ENCODE peak calls at places on chromosomes 13 and 19, in six cellular contexts. M, V, K, Z, D and E are unnamed samples.
A peak's percentile ranks its signal among the peaks of the same experiment; 100 is the strongest.

GRCh38 chr13:112997188-112998135 is 28.4 kb downstream of the MCF2L start:
- DNase-seq in Z (no peak), M (no peak), D (no peak), V (no peak), K (no peak), E (no peak)

GRCh38 chr19:51097166-51097736 is 11.0 kb downstream of the CTU1 start:
- DNase-seq in V (peak; percentile 4), D (peak; percentile 71), K (peak; percentile 65), M (no peak), Z (peak; percentile 90), E (peak; percentile 53)

GRCh38 chr13:75705395-75705794 is 69.3 kb downstream of the LMO7 start:
- DNase-seq in K (peak; percentile 39), D (no peak), Z (peak; percentile 97), V (peak; percentile 27), M (no peak), E (no peak)

GRCh38 chr13:44259045-44260042 is 114.3 kb upstream of the SERP2 start:
- DNase-seq in D (peak; percentile 68), M (peak; percentile 49), V (no peak), K (peak; percentile 66), Z (peak; percentile 42), E (peak; percentile 36)

GRCh38 chr19:55516878-55517620 is 19.9 kb downstream of the SBK2 start:
- DNase-seq in K (peak; percentile 95), Z (peak; percentile 91), D (peak; percentile 96), M (peak; percentile 71), V (peak; percentile 76), E (peak; percentile 92)

GRCh38 chr19:28285917-28286316 is 927.0 kb downstream of the UQCRFS1 start:
- DNase-seq in Z (no peak), M (no peak), K (no peak), D (no peak), V (no peak), E (no peak)

GRCh38 chr13:30113983-30114491 is 193.3 kb downstream of the KATNAL1 start:
- DNase-seq in D (peak; percentile 35), V (no peak), K (no peak), M (no peak), Z (no peak), E (no peak)

GRCh38 chr19:12838893-12839656 is 760 bp downstream of the MAST1 start:
- DNase-seq in K (no peak), M (no peak), D (no peak), Z (no peak), V (no peak), E (no peak)

GRCh38 chr13:99057310-99057975 is 79.6 kb upstream of the DOCK9 start:
- DNase-seq in M (no peak), V (no peak), K (peak; percentile 60), Z (peak; percentile 86), D (no peak), E (no peak)

GRCh38 chr13:44425041-44425814 is 51.6 kb downstream of the SERP2 start:
- DNase-seq in M (no peak), D (no peak), Z (no peak), K (no peak), V (no peak), E (no peak)

GRCh38 chr13:39510296-39510695 is 92.7 kb downstream of the LHFPL6 start:
- DNase-seq in K (no peak), M (no peak), V (no peak), Z (peak; percentile 66), D (no peak), E (no peak)

GRCh38 chr13:44768775-44769578 is 192.8 kb upstream of the TSC22D1 start:
- DNase-seq in V (no peak), M (no peak), D (peak; percentile 59), K (peak; percentile 38), Z (no peak), E (no peak)

GRCh38 chr19:4267101-4267900 is 11.8 kb upstream of the SHD start:
- DNase-seq in Z (peak; percentile 66), M (no peak), V (no peak), K (peak; percentile 45), D (peak; percentile 39), E (peak; percentile 55)

GRCh38 chr13:62387642-62388041 is 972.0 kb upstream of the PCDH20 start:
- DNase-seq in M (no peak), K (peak; percentile 2), Z (no peak), V (no peak), D (no peak), E (no peak)

GRCh38 chr13:112525306-112525945 is 62.5 kb downstream of the TUBGCP3 start:
- DNase-seq in K (no peak), Z (peak; percentile 32), M (no peak), V (no peak), D (no peak), E (no peak)

GRCh38 chr19:52917531-52917930 is 5.7 kb downstream of the ZNF888 start:
- DNase-seq in V (no peak), D (no peak), M (no peak), K (no peak), Z (no peak), E (no peak)

GRCh38 chr19:13100031-13100588 is 2.5 kb downstream of the LYL1 start:
- DNase-seq in M (no peak), D (no peak), V (no peak), Z (no peak), K (no peak), E (peak; percentile 57)

GRCh38 chr19:28577666-28578065 is 635.3 kb downstream of the UQCRFS1 start:
- DNase-seq in D (no peak), V (no peak), M (no peak), Z (no peak), K (no peak), E (no peak)

GRCh38 chr13:89214115-89214514 is 1542.9 kb downstream of the SLITRK5 start:
- DNase-seq in D (no peak), Z (no peak), M (no peak), K (no peak), V (no peak), E (no peak)

GRCh38 chr19:48616491-48617056 is 1.7 kb upstream of the FAM83E start:
- DNase-seq in D (no peak), M (no peak), V (no peak), K (no peak), Z (no peak), E (no peak)

GRCh38 chr19:48618278-48618915 is 581 bp downstream of the RPL18 start:
- DNase-seq in V (no peak), M (no peak), D (no peak), K (no peak), Z (no peak), E (no peak)

GRCh38 chr19:48619692-48620565 is 623 bp downstream of the SPHK2 start:
- DNase-seq in V (no peak), K (peak; percentile 39), D (no peak), Z (no peak), M (no peak), E (no peak)

GRCh38 chr19:48617146-48617937 is 1.6 kb downstream of the RPL18 start:
- DNase-seq in V (peak; percentile 45), D (no peak), K (peak; percentile 61), M (no peak), Z (peak; percentile 49), E (no peak)

DNA sequence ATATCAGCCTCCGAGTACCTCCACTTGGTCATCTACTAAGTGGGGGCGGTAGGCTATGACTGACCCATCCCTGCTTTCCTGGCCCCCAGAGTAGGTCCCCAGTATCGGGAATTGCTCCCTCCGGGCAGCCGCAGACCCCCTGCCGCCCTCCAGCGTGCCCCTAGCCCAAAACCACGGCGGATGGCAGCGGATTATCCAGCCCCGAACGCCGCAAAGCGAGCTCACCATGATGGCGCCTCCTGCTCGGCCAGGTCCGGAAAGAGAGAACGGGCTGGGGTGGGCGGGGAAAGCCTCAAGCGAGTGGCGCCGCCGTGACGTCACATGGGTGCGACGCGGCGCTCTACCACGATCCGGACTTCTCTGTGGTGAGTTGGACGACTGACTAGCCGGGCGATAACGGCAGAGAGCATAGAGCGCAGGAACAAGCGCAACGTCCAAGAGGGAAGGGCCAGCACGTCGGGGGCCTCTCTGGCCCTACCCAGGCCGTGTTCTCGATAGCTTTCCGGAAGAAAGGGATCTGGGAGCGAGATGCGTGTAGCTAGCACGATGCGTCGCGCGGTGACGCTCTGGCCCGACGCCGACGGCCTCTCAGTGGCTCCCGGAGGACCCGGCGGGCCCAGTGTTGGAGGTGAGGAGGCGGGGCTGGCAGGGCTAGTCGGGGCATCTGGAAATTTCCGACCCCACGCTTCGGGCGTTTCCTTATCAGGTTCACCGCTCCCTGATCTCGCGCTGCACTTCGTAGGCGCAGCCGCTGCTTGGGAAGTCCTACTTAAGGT is at the start of the genes RPL18 and SPHK2:
- DNase-seq in D (peak; percentile 100), K (peak; percentile 100), V (peak; percentile 99), Z (peak; percentile 100), M (peak; percentile 93), E (peak; percentile 93)
- TF ChIP-seq CTCF in D (no peak), K (no peak), V (no peak), Z (peak; percentile 13), M (no peak), E (no peak)

DNA sequence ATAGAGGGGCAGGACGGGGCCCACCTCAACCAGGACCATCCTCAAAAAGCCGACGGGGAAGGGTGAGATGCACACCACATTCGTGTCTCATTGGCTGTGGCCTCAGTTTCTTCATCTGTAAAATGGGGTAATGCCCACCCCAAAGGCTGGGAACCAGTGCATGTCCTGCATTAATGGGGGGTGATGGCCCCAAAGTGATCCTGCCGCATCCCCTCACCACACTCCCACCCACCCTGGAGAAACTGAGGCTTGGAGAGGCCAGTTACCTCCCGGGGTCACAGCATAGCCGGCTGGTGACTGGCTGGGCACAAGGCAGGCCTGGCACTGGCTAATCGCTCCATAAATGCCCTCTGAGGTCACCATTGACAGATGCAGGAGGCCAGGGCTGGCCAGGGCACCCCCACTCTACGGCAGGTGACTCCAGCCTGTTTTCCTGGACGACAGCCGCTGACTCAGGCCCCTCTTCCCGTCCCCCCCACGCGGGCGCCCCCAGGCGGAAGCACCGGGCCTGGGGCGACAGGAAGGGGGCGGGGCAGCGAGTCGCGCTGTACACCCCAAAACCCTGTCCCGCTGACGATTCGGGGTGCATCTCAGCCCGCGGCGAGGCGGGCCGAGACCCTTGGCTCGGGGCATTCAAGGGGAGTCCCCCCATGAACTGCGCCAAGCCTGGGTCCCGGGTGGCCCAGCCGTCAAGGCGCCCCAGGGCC is 483 bp upstream of the MIDN start:
- DNase-seq in K (peak; percentile 60), D (peak; percentile 88), Z (peak; percentile 63), M (no peak), V (no peak), E (peak; percentile 71)
- TF ChIP-seq CTCF in K (peak; percentile 32), D (peak; percentile 24), Z (no peak), M (no peak), V (peak; percentile 17), E (no peak)

DNA sequence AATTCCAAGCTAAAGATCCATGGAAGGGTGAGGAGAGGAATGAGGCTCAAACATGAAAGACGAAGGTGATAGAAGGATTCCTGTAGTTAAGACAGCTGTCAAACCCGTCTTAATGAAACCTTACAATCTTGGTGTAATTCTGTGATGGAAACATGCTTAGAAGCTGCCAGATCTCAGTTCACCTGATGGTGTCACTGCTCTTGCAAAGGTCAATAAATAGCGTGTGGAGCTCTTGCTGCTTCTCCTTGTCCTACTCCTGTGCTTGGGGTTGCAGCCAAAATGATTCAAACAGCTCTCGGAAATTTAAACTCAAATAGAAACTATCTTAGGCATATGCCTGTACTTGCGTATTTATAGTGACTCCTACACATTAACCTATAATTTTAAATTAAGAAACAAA is 1705.0 kb downstream of the OLFM4 start:
- DNase-seq in V (no peak), M (no peak), D (no peak), Z (no peak), K (no peak), E (no peak)
- TF ChIP-seq CTCF in V (no peak), M (no peak), D (no peak), Z (no peak), K (no peak), E (no peak)

DNA sequence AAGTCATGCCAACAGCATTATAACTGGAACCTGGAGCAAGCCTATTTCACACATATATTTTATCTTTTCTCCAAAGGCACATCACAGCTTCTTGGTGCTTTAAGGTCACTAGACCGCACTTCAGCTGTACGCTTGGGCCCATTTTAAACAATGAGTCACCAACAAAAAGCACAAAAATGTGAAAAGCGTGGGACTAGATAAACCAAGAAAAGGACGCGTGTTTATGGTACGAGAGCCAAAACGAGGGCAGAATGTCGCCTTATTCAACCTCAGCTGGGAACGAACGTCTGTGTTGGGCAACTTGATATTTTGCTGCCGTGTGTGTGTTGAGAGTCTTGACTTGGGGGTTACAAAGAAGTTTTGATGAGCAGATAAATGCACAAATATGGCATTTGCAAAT is 9.2 kb upstream of the EHD2 start:
- DNase-seq in Z (no peak), K (peak; percentile 74), D (no peak), M (no peak), V (no peak), E (no peak)
- TF ChIP-seq CTCF in Z (no peak), K (no peak), D (no peak), M (no peak), V (no peak), E (no peak)